ENCODE peak calls at places on chromosomes 13 and 19, in six cellular contexts. P is occipital lobe; B is activated T-helper 2 cell treated with anti-CD3 and anti-CD28 coated beads, Interferon-gamma antibody, Interleukin-2, Interleukin-4, amounts not matched to agents 10 μg/mL and 5 μg/mL and 100 μg/mL, durations not matched to agents 14 hours and 24 hours and 36 hours; C is brain microvascular endothelial cell; I is progenitor cell of endocrine pancreas; T is kidney epithelial cell. E is an unnamed sample.

GRCh38 chr19:55106591-55106990 is 10.8 kb downstream of the PPP1R12C start:
- DNase-seq in C (no peak), I (no peak), T (no peak), P (no peak), B (no peak), E (no peak)

GRCh38 chr19:15759962-15760565 is 22.3 kb downstream of the OR10H3 start:
- DNase-seq in P (no peak), B (no peak), I (no peak), T (no peak), C (no peak), E (no peak)

GRCh38 chr19:8004723-8005513 is 523 bp downstream of the ELAVL1 start:
- DNase-seq in I (no peak), B (peak), T (no peak), C (no peak), P (no peak), E (peak)

GRCh38 chr19:5246554-5247155 is 94.0 kb downstream of the PTPRS start:
- DNase-seq in P (no peak), B (no peak), T (no peak), C (no peak), I (no peak), E (peak)

GRCh38 chr13:112065867-112066623 is 904 bp upstream of the SOX1 start:
- DNase-seq in P (no peak), B (no peak), I (no peak), C (no peak), T (no peak), E (no peak)

GRCh38 chr19:42092350-42092749 is 16.4 kb downstream of the ZNF574 start:
- DNase-seq in C (no peak), B (peak), T (no peak), I (no peak), P (no peak), E (peak)

GRCh38 chr19:52138614-52139290 is 986 bp downstream of the ZNF616 start:
- DNase-seq in T (no peak), B (no peak), I (peak), P (no peak), C (peak), E (peak)

GRCh38 chr13:77457989-77458388 is 77.5 kb upstream of the SCEL start:
- DNase-seq in T (no peak), C (no peak), B (no peak), P (no peak), I (no peak), E (no peak)

GRCh38 chr13:23634897-23635296 is 64.7 kb downstream of the TNFRSF19 start:
- DNase-seq in I (no peak), C (no peak), B (no peak), P (no peak), T (no peak), E (no peak)

GRCh38 chr13:47976325-47976724 is 24.7 kb downstream of the SUCLA2 start:
- DNase-seq in P (no peak), B (no peak), I (no peak), T (no peak), C (no peak), E (no peak)

GRCh38 chr13:80753951-80754350 is 413.0 kb upstream of the SPRY2 start:
- DNase-seq in B (no peak), I (no peak), C (no peak), T (no peak), P (no peak), E (no peak)

GRCh38 chr13:67296511-67296910 is 66.4 kb upstream of the PCDH9 start:
- DNase-seq in B (no peak), T (no peak), C (peak), I (no peak), P (no peak), E (no peak)

GRCh38 chr13:66864627-66865026 is 365.5 kb downstream of the PCDH9 start:
- DNase-seq in T (no peak), B (no peak), C (no peak), I (no peak), P (no peak), E (no peak)

GRCh38 chr13:33611016-33611805 is 206.7 kb upstream of the RFC3 start:
- DNase-seq in T (peak), B (no peak), C (peak), P (peak), I (no peak), E (no peak)

GRCh38 chr13:95784161-95784880 is 107.4 kb downstream of the DNAJC3 start:
- DNase-seq in I (no peak), C (peak), P (no peak), T (peak), B (no peak), E (no peak)

GRCh38 chr19:31390721-31391120 is 41.5 kb upstream of the TSHZ3 start:
- DNase-seq in I (no peak), C (no peak), B (no peak), P (no peak), T (no peak), E (no peak)

GRCh38 chr19:30105723-30106122 is 163.7 kb downstream of the URI1 start:
- DNase-seq in P (no peak), C (no peak), B (no peak), T (no peak), I (no peak), E (no peak)

GRCh38 chr19:42450314-42450934 is 7.7 kb upstream of the CXCL17 start:
- DNase-seq in I (peak), B (peak), P (peak), C (peak), T (peak), E (peak)

GRCh38 chr19:31515931-31516330 is 166.7 kb upstream of the TSHZ3 start:
- DNase-seq in I (no peak), T (no peak), P (no peak), C (no peak), B (no peak), E (no peak)

GRCh38 chr19:48244289-48244688 is 11.4 kb downstream of the CARD8 start:
- DNase-seq in I (no peak), P (no peak), T (no peak), B (peak), C (peak), E (peak)

GRCh38 chr13:28620011-28620830 is 38.7 kb upstream of the POMP start:
- DNase-seq in I (no peak), B (no peak), C (no peak), P (no peak), T (no peak), E (no peak)

GRCh38 chr13:50914301-50914700 is 4.7 kb downstream of the RNASEH2B start:
- DNase-seq in C (no peak), P (no peak), B (no peak), T (no peak), I (no peak), E (no peak)